ENCODE peak calls at places on chromosomes 12 and 14, in ten cellular contexts. T, Y, O, G, I, F, R, J, Q and P are unnamed samples.

GRCh38 chr14:90698379-90698869 is 117.8 kb downstream of the TTC7B start:
- DNase-seq in T (no peak), G (peak), Y (peak), I (peak), F (peak), Q (no peak), R (peak), O (no peak), J (no peak), P (no peak)

GRCh38 chr12:53938276-53939140 is at the start of gene HOXC13:
- DNase-seq in I (no peak), Q (peak), G (no peak), O (no peak), Y (peak), F (peak), R (no peak), T (no peak), J (peak), P (peak)

GRCh38 chr12:49336645-49337584 is at the start of gene C1QL4:
- DNase-seq in O (peak), Y (peak), G (peak), Q (peak), I (peak), R (peak), F (peak), J (peak), T (no peak), P (peak)

GRCh38 chr12:113228394-113229028 is 7.2 kb downstream of the TPCN1 start:
- DNase-seq in I (no peak), T (no peak), O (no peak), Q (no peak), F (no peak), J (peak), Y (peak), G (no peak), R (no peak), P (no peak)

GRCh38 chr12:74171478-74171909 is 366.1 kb upstream of the ATXN7L3B start:
- DNase-seq in T (no peak), I (peak), Q (no peak), F (no peak), R (no peak), O (no peak), G (no peak), Y (no peak), J (no peak), P (no peak)

GRCh38 chr12:12952036-12952435 is at the start of gene GPRC5D:
- DNase-seq in Y (no peak), J (no peak), T (no peak), F (no peak), G (no peak), R (no peak), I (no peak), Q (no peak), O (no peak), P (no peak)

GRCh38 chr12:97168804-97169203 is 261.7 kb downstream of the NEDD1 start:
- DNase-seq in R (no peak), I (no peak), F (no peak), G (no peak), J (no peak), T (no peak), O (no peak), Y (no peak), Q (no peak), P (no peak)

GRCh38 chr12:108360487-108360886 is 21.4 kb upstream of the CMKLR1 start:
- DNase-seq in T (no peak), O (no peak), J (peak), Y (no peak), Q (no peak), G (no peak), I (no peak), F (no peak), R (no peak), P (no peak)

GRCh38 chr14:35861204-35861868 is 35.2 kb downstream of the BRMS1L start:
- DNase-seq in F (no peak), O (no peak), G (no peak), T (no peak), R (no peak), I (no peak), Y (no peak), J (no peak), Q (no peak), P (no peak)

GRCh38 chr12:89469361-89469760 is 55.2 kb downstream of the GALNT4 start:
- DNase-seq in R (no peak), F (no peak), I (no peak), G (no peak), O (no peak), J (peak), Q (no peak), T (no peak), Y (no peak), P (no peak)

GRCh38 chr12:113933201-113933786 is 32.8 kb downstream of the RBM19 start:
- DNase-seq in F (no peak), G (peak), I (no peak), R (no peak), Y (peak), Q (no peak), T (no peak), O (no peak), J (no peak), P (no peak)

GRCh38 chr12:132600048-132601032 is 10.0 kb downstream of the LRCOL1 start:
- DNase-seq in T (no peak), Y (peak), R (peak), O (no peak), Q (peak), F (peak), I (peak), J (peak), G (no peak), P (no peak)

GRCh38 chr14:28931999-28932398 is 165.4 kb downstream of the FOXG1 start:
- DNase-seq in R (no peak), I (no peak), J (no peak), Q (no peak), Y (no peak), O (no peak), G (no peak), F (no peak), T (no peak), P (no peak)

GRCh38 chr12:110543252-110543959 is 39.7 kb downstream of the PPTC7 start:
- DNase-seq in O (no peak), J (peak), T (peak), I (peak), Y (peak), R (peak), Q (no peak), G (peak), F (no peak), P (no peak)

GRCh38 chr12:1806301-1807106 is 13.9 kb upstream of the LRTM2 start:
- DNase-seq in Y (peak), J (no peak), I (peak), F (no peak), T (no peak), G (no peak), O (no peak), R (peak), Q (no peak), P (no peak)

GRCh38 chr12:132390287-132391076 is 61.1 kb upstream of the GALNT9 start:
- DNase-seq in O (no peak), I (peak), R (no peak), J (no peak), Q (no peak), Y (no peak), G (no peak), T (no peak), F (no peak), P (no peak)

GRCh38 chr14:58747181-58747580 is 109.4 kb downstream of the DACT1 start:
- DNase-seq in I (peak), J (peak), T (no peak), F (no peak), Q (no peak), O (no peak), R (no peak), Y (no peak), G (no peak), P (no peak)

GRCh38 chr12:124386661-124387509 is 92.0 kb downstream of the RFLNA start:
- DNase-seq in F (no peak), O (no peak), J (no peak), G (no peak), T (no peak), R (peak), I (no peak), Y (peak), Q (no peak), P (no peak)

GRCh38 chr12:31519525-31519924 is 71.4 kb downstream of the DENND5B start:
- DNase-seq in Q (no peak), J (no peak), F (no peak), R (no peak), T (no peak), Y (no peak), G (no peak), O (no peak), I (no peak), P (no peak)
- H3K4me3 ChIP-seq in Q (no peak), J (no peak), F (no peak), R (no peak), T (no peak), Y (no peak), G (no peak), O (no peak), I (no peak), P (no peak)

GRCh38 chr12:130936566-130936965 is 17.1 kb upstream of the ADGRD1 start:
- DNase-seq in I (no peak), Y (no peak), T (no peak), O (no peak), Q (no peak), R (no peak), J (no peak), F (no peak), G (no peak), P (no peak)

GRCh38 chr12:130929363-130929762 is 24.3 kb upstream of the ADGRD1 start:
- DNase-seq in R (no peak), O (no peak), F (no peak), G (no peak), J (no peak), Y (no peak), T (no peak), Q (no peak), I (no peak), P (no peak)

GRCh38 chr12:130932061-130932650 is 21.6 kb upstream of the ADGRD1 start:
- DNase-seq in I (no peak), Y (no peak), R (no peak), F (no peak), G (no peak), Q (no peak), J (no peak), T (no peak), O (no peak), P (no peak)

GRCh38 chr12:130934753-130935152 is 19.0 kb upstream of the ADGRD1 start:
- DNase-seq in Q (no peak), I (no peak), J (no peak), O (no peak), G (no peak), Y (no peak), R (no peak), T (no peak), F (no peak), P (no peak)

GRCh38 chr12:130933269-130933995 is 20.3 kb upstream of the ADGRD1 start:
- DNase-seq in F (no peak), O (no peak), I (no peak), J (no peak), T (no peak), R (no peak), G (no peak), Q (no peak), Y (no peak), P (no peak)
- H3K4me3 ChIP-seq in F (no peak), O (no peak), I (no peak), J (no peak), T (no peak), R (peak), G (no peak), Q (no peak), Y (no peak), P (no peak)

GRCh38 chr12:57740656-57741412 is 2.3 kb upstream of the AGAP2 start:
- DNase-seq in Q (peak), G (peak), F (no peak), J (no peak), R (no peak), I (no peak), T (no peak), O (peak), Y (no peak), P (peak)

GRCh38 chr12:57739914-57740538 is 1.5 kb upstream of the AGAP2 start:
- DNase-seq in J (no peak), Q (no peak), T (no peak), G (peak), F (no peak), O (no peak), Y (no peak), R (no peak), I (no peak), P (no peak)

GRCh38 chr12:57743769-57744168 is 1.1 kb upstream of the TSPAN31 start:
- DNase-seq in Q (no peak), F (no peak), R (no peak), O (no peak), G (no peak), Y (no peak), I (no peak), T (no peak), J (no peak), P (no peak)

GRCh38 chr12:57739387-57739786 is 845 bp upstream of the AGAP2 start:
- DNase-seq in Q (no peak), J (no peak), O (no peak), Y (no peak), T (no peak), F (no peak), G (no peak), I (no peak), R (no peak), P (no peak)

GRCh38 chr12:57741413-57741789 is 2.9 kb upstream of the AGAP2 start:
- DNase-seq in I (no peak), O (no peak), J (no peak), R (no peak), Q (no peak), G (no peak), F (no peak), Y (no peak), T (no peak), P (no peak)
- H3K4me3 ChIP-seq in I (peak), O (peak), J (no peak), R (peak), Q (peak), G (peak), F (no peak), Y (peak), T (peak), P (peak)

GRCh38 chr12:68342966-68343365 is 10.8 kb upstream of the MDM1 start:
- DNase-seq in F (no peak), T (no peak), G (no peak), Q (peak), R (no peak), J (no peak), I (no peak), O (no peak), Y (no peak), P (peak)
- H3K4me3 ChIP-seq in F (no peak), T (no peak), G (no peak), Q (no peak), R (no peak), J (no peak), I (no peak), O (no peak), Y (no peak), P (no peak)

GRCh38 chr12:9406564-9407424 is 198.6 kb upstream of the PZP start:
- DNase-seq in G (no peak), O (no peak), F (no peak), T (no peak), Q (no peak), I (no peak), J (no peak), Y (no peak), R (no peak), P (no peak)
- H3K4me3 ChIP-seq in G (peak), O (no peak), F (no peak), T (peak), Q (no peak), I (peak), J (no peak), Y (peak), R (peak), P (no peak)

DNA sequence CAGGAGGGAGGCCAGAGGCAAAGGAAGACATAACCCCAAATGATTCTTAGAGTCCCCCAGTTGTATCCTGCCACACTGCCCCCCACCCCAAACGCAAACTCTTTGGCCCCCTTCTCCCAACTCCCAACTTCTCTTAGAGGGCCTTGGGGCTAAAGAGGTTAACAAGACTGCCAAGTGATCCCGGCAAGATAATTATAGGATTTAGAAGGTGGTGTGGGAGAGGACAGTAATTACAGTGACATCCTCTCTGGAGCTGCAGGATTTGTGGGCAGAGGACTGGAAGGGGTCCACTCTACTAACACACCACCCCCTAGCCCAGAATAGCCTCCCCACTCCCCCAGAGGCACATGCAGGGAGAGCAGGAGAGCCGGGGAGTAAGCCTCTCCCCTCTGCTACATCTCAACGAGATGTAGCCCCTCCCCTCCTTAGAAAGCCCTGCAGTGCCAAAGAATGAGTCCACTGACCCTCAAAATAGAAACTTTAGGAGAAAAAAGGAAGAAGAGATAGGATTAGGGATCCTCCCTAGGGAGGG is 5.3 kb upstream of the GDF11 start:
- DNase-seq in Y (no peak), J (no peak), G (peak), F (no peak), R (no peak), O (no peak), Q (no peak), I (peak), T (no peak), P (no peak)
- H3K4me3 ChIP-seq in Y (peak), J (no peak), G (peak), F (peak), R (peak), O (peak), Q (peak), I (peak), T (peak), P (peak)

GRCh38 chr12:264269-264668 is 1.6 kb upstream of the SLC6A13 start:
- DNase-seq in O (no peak), I (no peak), J (no peak), R (no peak), T (no peak), Y (no peak), Q (no peak), G (no peak), F (no peak), P (no peak)
- H3K4me3 ChIP-seq in O (no peak), I (no peak), J (no peak), R (no peak), T (no peak), Y (no peak), Q (no peak), G (no peak), F (no peak), P (no peak)

GRCh38 chr14:99603471-99603933 is 505 bp downstream of the CCDC85C start:
- DNase-seq in G (no peak), T (no peak), Q (no peak), J (no peak), F (peak), Y (no peak), R (no peak), I (no peak), O (peak), P (peak)
- H3K4me3 ChIP-seq in G (peak), T (peak), Q (no peak), J (peak), F (peak), Y (peak), R (peak), I (peak), O (peak), P (peak)

GRCh38 chr12:6613015-6613775 is 6.0 kb upstream of the CHD4 start:
- DNase-seq in F (peak), R (peak), Q (peak), I (peak), J (peak), O (no peak), Y (peak), G (peak), T (no peak), P (peak)
- H3K4me3 ChIP-seq in F (peak), R (peak), Q (peak), I (peak), J (no peak), O (peak), Y (peak), G (peak), T (peak), P (peak)